ENCODE peak calls at places on chromosomes 13 and 19, in ten cellular contexts. A, V, X, B, E, U, D, S, R and Y are unnamed samples.

GRCh38 chr13:73757471-73758233 is 376.6 kb downstream of the KLF12 start:
- DNase-seq in X (no peak), U (no peak), A (no peak), B (no peak), E (no peak), V (no peak), S (no peak), R (no peak), D (no peak), Y (no peak)

GRCh38 chr13:49585220-49586157 is at the start of gene RCBTB1:
- DNase-seq in D (peak; percentile 79), E (no peak), X (peak; percentile 87), A (peak; percentile 88), V (peak; percentile 64), R (peak; percentile 75), B (peak; percentile 72), U (peak; percentile 45), S (peak; percentile 60), Y (peak; percentile 93)

GRCh38 chr19:47132522-47132852 is 1.9 kb downstream of the SAE1 start:
- DNase-seq in V (no peak), B (no peak), D (no peak), S (no peak), E (no peak), U (no peak), A (no peak), X (peak; percentile 92), R (no peak), Y (no peak)

GRCh38 chr19:36256853-36257511 is 42.1 kb downstream of the ZNF146 start:
- DNase-seq in D (no peak), A (no peak), X (no peak), E (no peak), S (no peak), U (no peak), B (no peak), R (no peak), V (no peak), Y (no peak)

GRCh38 chr13:67048084-67048792 is 181.9 kb downstream of the PCDH9 start:
- DNase-seq in S (peak; percentile 13), E (no peak), D (no peak), R (no peak), X (no peak), U (no peak), B (no peak), A (no peak), V (no peak), Y (no peak)

GRCh38 chr19:8462601-8463000 is 17.8 kb downstream of the HNRNPM start:
- DNase-seq in R (no peak), B (no peak), X (no peak), S (peak; percentile 50), E (no peak), U (no peak), A (no peak), D (no peak), V (no peak), Y (no peak)

GRCh38 chr13:102401755-102402154 is at the start of gene FGF14:
- DNase-seq in B (no peak), D (no peak), R (no peak), E (no peak), U (no peak), S (no peak), A (no peak), X (no peak), V (no peak), Y (no peak)

GRCh38 chr19:30666301-30666803 is 294.2 kb downstream of the ZNF536 start:
- DNase-seq in V (peak; percentile 26), E (no peak), D (peak; percentile 80), B (peak; percentile 46), A (peak; percentile 69), X (peak; percentile 48), S (no peak), U (no peak), R (peak; percentile 55), Y (peak; percentile 83)

GRCh38 chr13:28313579-28313978 is 175.2 kb downstream of the PAN3 start:
- DNase-seq in X (no peak), A (no peak), U (no peak), D (no peak), S (peak; percentile 39), R (no peak), V (no peak), B (peak; percentile 5), E (no peak), Y (no peak)

GRCh38 chr19:57949702-57950101 is 2.2 kb upstream of the ZNF256 start:
- DNase-seq in E (no peak), V (no peak), D (no peak), A (no peak), U (no peak), S (no peak), B (no peak), X (no peak), R (no peak), Y (no peak)

GRCh38 chr19:34733266-34733825 is 697 bp upstream of the ZNF181 start:
- DNase-seq in S (no peak), R (no peak), V (no peak), B (no peak), U (peak; percentile 84), X (peak; percentile 53), E (no peak), A (peak; percentile 78), D (peak; percentile 69), Y (no peak)

GRCh38 chr13:59677966-59678814 is 485.5 kb downstream of the DIAPH3 start:
- DNase-seq in E (no peak), A (peak; percentile 64), U (peak; percentile 13), D (no peak), S (peak; percentile 50), V (no peak), X (no peak), B (no peak), R (peak; percentile 34), Y (peak; percentile 23)

GRCh38 chr19:30719189-30719990 is 347.2 kb downstream of the ZNF536 start:
- DNase-seq in S (no peak), R (no peak), X (peak; percentile 85), B (peak; percentile 7), E (no peak), A (peak; percentile 67), V (no peak), U (no peak), D (peak; percentile 68), Y (peak; percentile 83)

GRCh38 chr19:58001895-58002369 is 688 bp downstream of the ZNF606 start:
- DNase-seq in X (peak; percentile 15), R (no peak), E (no peak), S (no peak), D (no peak), V (no peak), U (peak; percentile 6), B (peak; percentile 12), A (peak; percentile 45), Y (no peak)

GRCh38 chr19:12112238-12112637 is 27.9 kb downstream of the ZNF20 start:
- DNase-seq in X (no peak), S (no peak), V (no peak), R (no peak), D (no peak), A (no peak), U (no peak), B (no peak), E (no peak), Y (no peak)

GRCh38 chr13:42009057-42009456 is 39.4 kb upstream of the DGKH start:
- DNase-seq in V (no peak), X (no peak), B (no peak), S (no peak), D (no peak), R (no peak), U (no peak), A (no peak), E (no peak), Y (no peak)

GRCh38 chr13:110832205-110832479 is 82.7 kb downstream of the ANKRD10 start:
- DNase-seq in R (no peak), X (no peak), B (no peak), D (no peak), S (no peak), U (no peak), V (no peak), E (no peak), A (no peak), Y (no peak)

GRCh38 chr19:48754950-48755645 is at the start of gene FGF21:
- DNase-seq in S (no peak), X (no peak), B (no peak), U (no peak), V (no peak), A (no peak), R (no peak), E (no peak), D (no peak), Y (no peak)

GRCh38 chr13:63117710-63118109 is 1702.1 kb upstream of the PCDH20 start:
- DNase-seq in X (no peak), A (no peak), E (no peak), V (no peak), S (no peak), D (no peak), U (no peak), R (no peak), B (no peak), Y (no peak)

GRCh38 chr19:57648336-57649003 is 15.5 kb downstream of the ZNF211 start:
- DNase-seq in E (no peak), S (no peak), V (no peak), R (no peak), D (no peak), A (no peak), U (no peak), B (no peak), X (peak; percentile 15), Y (no peak)

GRCh38 chr19:3360494-3361383 is 5.6 kb upstream of the NFIC start:
- DNase-seq in S (peak; percentile 50), D (peak; percentile 87), B (peak; percentile 80), E (no peak), V (peak; percentile 60), U (peak; percentile 46), R (peak; percentile 80), A (peak; percentile 56), X (peak; percentile 67), Y (peak; percentile 79)

GRCh38 chr19:42234364-42234763 is 8.0 kb downstream of the GSK3A start:
- DNase-seq in B (no peak), U (no peak), D (no peak), S (no peak), X (no peak), A (no peak), V (no peak), E (no peak), R (no peak), Y (no peak)

GRCh38 chr19:48489608-48490216 is 20.5 kb downstream of the CYTH2 start:
- DNase-seq in D (peak; percentile 87), E (no peak), S (no peak), X (peak; percentile 79), U (no peak), A (peak; percentile 83), V (peak; percentile 81), B (peak; percentile 90), R (peak; percentile 44), Y (peak; percentile 80)

GRCh38 chr13:77176350-77176749 is 149.4 kb upstream of the FBXL3 start:
- DNase-seq in U (no peak), V (no peak), A (no peak), B (no peak), R (no peak), X (no peak), E (no peak), S (no peak), D (no peak), Y (no peak)

GRCh38 chr13:111599791-111600190 is 279.3 kb downstream of the TEX29 start:
- DNase-seq in B (no peak), D (no peak), E (no peak), U (no peak), S (no peak), V (no peak), A (no peak), R (no peak), X (no peak), Y (no peak)

GRCh38 chr19:58088521-58089052 is 9.4 kb downstream of the ZSCAN18 start:
- DNase-seq in V (no peak), E (no peak), R (no peak), U (no peak), X (no peak), B (no peak), D (no peak), A (no peak), S (no peak), Y (no peak)

GRCh38 chr19:46955114-46955812 is 64.4 kb upstream of the NPAS1 start:
- DNase-seq in E (no peak), X (no peak), B (no peak), D (no peak), U (peak; percentile 73), A (no peak), R (no peak), V (peak; percentile 4), S (no peak), Y (no peak)